ENCODE peak calls at places on chromosomes 7 and 10, in nine cellular contexts. L is cardiac muscle cell, K is spleen, G is transverse colon, S is foreskin keratinocyte, F is RWPE1, I is foreskin fibroblast, V is astrocyte of the cerebellum, N is A549. Z is an unnamed sample.

GRCh38 chr10:47164800-47165128 is 135.2 kb upstream of the GDF10 start:
- DNase-seq in L (no peak), K (no peak), G (no peak), S (no peak), F (no peak), I (peak; percentile 32), V (no peak), N (no peak), Z (no peak)

GRCh38 chr10:47244560-47245500 is 55.2 kb upstream of the GDF10 start:
- DNase-seq in L (no peak), K (peak; percentile 61), G (peak; percentile 2), S (no peak), F (no peak), I (no peak), V (no peak), N (no peak), Z (no peak)

GRCh38 chr10:96401036-96401435 is 42.2 kb upstream of the OPALIN start:
- DNase-seq in L (no peak), K (no peak), G (no peak), S (no peak), F (no peak), I (no peak), V (no peak), N (no peak), Z (no peak)

GRCh38 chr10:72331575-72332422 is 22.9 kb downstream of the DNAJB12 start:
- DNase-seq in L (peak; percentile 93), K (peak; percentile 99), G (peak; percentile 86), S (peak; percentile 94), F (peak; percentile 97), I (peak; percentile 88), V (no peak), N (peak; percentile 64), Z (peak; percentile 68)

GRCh38 chr7:105664816-105665525 is 83.7 kb upstream of the EFCAB10 start:
- DNase-seq in L (peak; percentile 38), K (no peak), G (no peak), S (no peak), F (no peak), I (peak; percentile 34), V (peak; percentile 26), N (peak; percentile 62), Z (no peak)

GRCh38 chr10:80170026-80170425 is 35.3 kb downstream of the ANXA11 start:
- DNase-seq in L (no peak), K (no peak), G (no peak), S (no peak), F (no peak), I (no peak), V (no peak), N (no peak), Z (no peak)

GRCh38 chr10:76150886-76151288 is 719.5 kb downstream of the LRMDA start:
- DNase-seq in L (no peak), K (no peak), G (no peak), S (no peak), F (no peak), I (no peak), V (no peak), N (no peak), Z (no peak)

GRCh38 chr10:113991091-113991860 is 52.4 kb upstream of the ADRB1 start:
- DNase-seq in L (no peak), K (no peak), G (no peak), S (no peak), F (no peak), I (peak; percentile 11), V (peak; percentile 91), N (no peak), Z (no peak)

GRCh38 chr7:2522780-2523433 is 3.3 kb downstream of the LFNG start:
- DNase-seq in L (peak; percentile 72), K (no peak), G (peak; percentile 80), S (peak; percentile 99), F (peak; percentile 89), I (peak; percentile 82), V (peak; percentile 38), N (peak; percentile 58), Z (no peak)

GRCh38 chr7:116978006-116978405 is 24.7 kb downstream of the ST7 start:
- DNase-seq in L (no peak), K (no peak), G (no peak), S (no peak), F (no peak), I (peak; percentile 18), V (no peak), N (no peak), Z (no peak)

DNA sequence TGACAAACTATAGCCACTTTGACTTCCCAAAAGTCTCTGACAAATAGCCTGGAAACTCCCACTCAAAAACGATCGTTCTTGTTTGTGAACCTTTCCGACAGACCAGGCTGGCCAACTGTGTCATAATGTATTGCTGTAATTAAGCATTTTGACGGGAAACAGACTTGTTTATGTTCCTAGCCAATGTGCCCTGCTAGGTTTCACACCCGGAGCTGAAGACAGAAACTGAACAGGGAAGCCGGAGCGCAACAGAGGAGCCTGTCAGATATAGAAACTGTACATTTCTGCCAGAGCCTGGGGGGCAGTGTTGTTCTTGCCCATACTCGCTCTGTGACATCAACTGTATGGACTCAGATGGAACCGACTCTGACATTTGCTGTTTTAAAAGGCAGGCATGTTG is 55.3 kb upstream of the C7orf33 start:
- DNase-seq in L (peak; percentile 52), K (peak; percentile 71), G (peak; percentile 15), S (peak; percentile 72), F (no peak), I (no peak), V (no peak), N (peak; percentile 11), Z (peak; percentile 25)
- TF ChIP-seq CTCF in L (peak; percentile 21), K (no peak), G (no peak), S (peak; percentile 54), F (no peak), I (no peak), V (no peak), N (no peak), Z (no peak)

GRCh38 chr10:21031232-21031790 is 134.2 kb upstream of the NEBL start:
- DNase-seq in L (peak; percentile 40), K (no peak), G (no peak), S (no peak), F (no peak), I (no peak), V (no peak), N (no peak), Z (no peak)
- TF ChIP-seq CTCF in L (no peak), K (no peak), G (no peak), S (no peak), F (no peak), I (no peak), V (no peak), N (no peak), Z (no peak)

GRCh38 chr7:65509368-65510186 is 135.9 kb downstream of the ZNF92 start:
- DNase-seq in L (no peak), K (peak; percentile 69), G (no peak), S (no peak), F (no peak), I (peak; percentile 5), V (no peak), N (no peak), Z (no peak)
- TF ChIP-seq CTCF in L (no peak), K (no peak), G (no peak), S (no peak), F (no peak), I (no peak), V (no peak), N (no peak), Z (no peak)

GRCh38 chr10:77291596-77292505 is 345.8 kb downstream of the KCNMA1 start:
- DNase-seq in L (no peak), K (no peak), G (no peak), S (peak; percentile 49), F (no peak), I (no peak), V (no peak), N (peak; percentile 25), Z (no peak)
- TF ChIP-seq CTCF in L (no peak), K (no peak), G (no peak), S (no peak), F (no peak), I (no peak), V (no peak), N (no peak), Z (no peak)

DNA sequence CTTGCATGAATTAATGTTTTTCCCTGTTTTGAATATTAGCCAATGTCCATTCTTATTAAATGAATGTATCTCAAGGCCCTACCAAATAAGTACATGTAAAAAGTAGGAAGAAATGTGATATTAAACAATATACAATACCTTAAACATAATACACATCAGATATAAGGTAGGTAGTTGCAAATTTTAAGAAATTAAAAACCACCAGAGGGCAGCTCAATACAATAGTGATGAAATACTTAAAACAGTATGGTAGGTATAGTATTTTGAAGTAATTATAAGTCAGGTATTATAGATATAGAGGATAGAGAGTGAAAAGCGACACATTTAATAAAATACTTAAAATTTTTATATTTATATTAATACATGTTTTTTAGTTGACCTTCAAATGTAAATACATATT is 43.6 kb upstream of the CDK14 start:
- DNase-seq in L (peak; percentile 45), K (no peak), G (no peak), S (no peak), F (peak; percentile 21), I (peak; percentile 37), V (peak; percentile 13), N (no peak), Z (no peak)
- TF ChIP-seq CTCF in L (peak; percentile 29), K (peak; percentile 35), G (peak; percentile 14), S (peak; percentile 60), F (peak; percentile 51), I (no peak), V (no peak), N (no peak), Z (no peak)

DNA sequence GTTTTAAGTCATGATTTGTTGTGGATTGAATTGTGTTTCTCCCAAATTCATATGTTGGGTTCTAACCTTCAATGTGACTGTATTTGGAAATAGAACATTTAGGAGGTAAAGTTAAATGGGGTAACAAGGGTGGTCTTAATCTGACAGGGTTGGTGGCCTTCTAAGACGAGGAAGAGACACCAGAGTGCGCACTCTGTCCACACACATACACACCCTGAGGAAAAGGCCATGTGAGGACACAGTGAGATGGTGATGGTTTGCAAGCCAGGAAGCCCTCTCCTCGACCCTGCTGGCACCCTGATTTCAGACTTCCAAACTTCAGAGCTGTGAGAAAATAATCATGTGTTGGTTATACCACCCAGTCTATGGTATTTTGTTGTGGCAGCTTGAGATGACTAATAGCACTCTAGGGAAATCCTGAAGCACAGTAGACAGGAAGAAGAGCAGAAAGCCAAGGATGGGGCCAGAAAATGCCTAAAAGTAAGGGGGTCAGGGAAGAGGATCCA is 28.0 kb upstream of the SEM1 start:
- DNase-seq in L (no peak), K (no peak), G (no peak), S (no peak), F (no peak), I (no peak), V (no peak), N (no peak), Z (no peak)
- TF ChIP-seq CTCF in L (no peak), K (no peak), G (no peak), S (no peak), F (no peak), I (no peak), V (no peak), N (no peak), Z (no peak)